ENCODE peak calls at places on chromosomes 7 and 10, in four cellular contexts. E, I, B and G are unnamed samples.

GRCh38 chr7:48419401-48419800 is 248.1 kb downstream of the ABCA13 start:
- DNase-seq in E (no peak), I (no peak), B (no peak), G (no peak)

GRCh38 chr7:15891151-15891842 is 204.8 kb upstream of the MEOX2 start:
- DNase-seq in E (no peak), I (no peak), B (no peak), G (no peak)

GRCh38 chr7:74033372-74034311 is 5.7 kb downstream of the ELN start:
- DNase-seq in E (no peak), I (peak; percentile 45), B (no peak), G (no peak)

GRCh38 chr10:65571011-65571570 is 1354.7 kb upstream of the LRRTM3 start:
- DNase-seq in E (no peak), I (no peak), B (peak; percentile 24), G (peak; percentile 6)

GRCh38 chr10:7193369-7193768 is 217.5 kb downstream of the SFMBT2 start:
- DNase-seq in E (no peak), I (no peak), B (no peak), G (no peak)

GRCh38 chr10:132865851-132866600 is 76.3 kb downstream of the CFAP46 start:
- DNase-seq in E (peak; percentile 8), I (no peak), B (no peak), G (no peak)

GRCh38 chr7:75639893-75640600 is 98.7 kb downstream of the HIP1 start:
- DNase-seq in E (no peak), I (no peak), B (no peak), G (no peak)

GRCh38 chr7:69780377-69780776 is 182.1 kb downstream of the AUTS2 start:
- DNase-seq in E (peak; percentile 36), I (no peak), B (no peak), G (no peak)

GRCh38 chr7:152504816-152505215 is 69.0 kb upstream of the KMT2C start:
- DNase-seq in E (no peak), I (no peak), B (no peak), G (no peak)

GRCh38 chr10:132770061-132771021 is 15.6 kb downstream of the NKX6-2 start:
- DNase-seq in E (no peak), I (no peak), B (no peak), G (no peak)

GRCh38 chr7:73799282-73800141 is 29.4 kb upstream of the CLDN3 start:
- DNase-seq in E (no peak), I (no peak), B (peak; percentile 34), G (peak; percentile 24)

GRCh38 chr7:99005776-99006175 is 127.4 kb downstream of the TRRAP start:
- DNase-seq in E (no peak), I (no peak), B (no peak), G (no peak)

GRCh38 chr10:35639651-35640311 is 2.3 kb downstream of the FZD8 start:
- DNase-seq in E (peak; percentile 60), I (no peak), B (no peak), G (peak; percentile 51)

DNA sequence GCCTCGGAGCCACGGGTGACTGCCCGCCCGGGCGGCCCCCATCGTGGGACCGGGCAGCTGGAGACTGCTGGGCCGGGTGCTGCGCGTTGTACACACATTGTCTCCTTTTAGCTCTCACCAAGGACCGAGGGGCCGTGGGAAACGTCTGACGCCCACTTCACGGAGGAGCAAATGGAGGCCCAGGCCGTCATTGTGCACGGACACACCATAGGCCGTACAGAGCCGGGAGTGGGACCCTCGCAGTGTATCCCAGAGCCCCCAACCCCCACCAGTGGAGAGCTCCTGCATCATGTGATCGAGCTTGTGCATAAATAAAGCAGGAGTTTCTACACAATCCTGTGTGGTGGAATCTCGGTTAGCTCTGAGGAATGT is 726 bp downstream of the DENND10 start:
- DNase-seq in E (peak; percentile 20), I (peak; percentile 15), B (no peak), G (peak; percentile 15)
- TF ChIP-seq NR3C1 in E (no peak), I (no peak), B (no peak), G (no peak)

GRCh38 chr10:19819419-19820033 is 3.3 kb downstream of the PLXDC2 start:
- DNase-seq in E (no peak), I (peak; percentile 24), B (peak; percentile 55), G (peak; percentile 20)

GRCh38 chr10:19815036-19815435 is 1.2 kb upstream of the PLXDC2 start:
- DNase-seq in E (no peak), I (no peak), B (no peak), G (no peak)

GRCh38 chr10:19817251-19818046 is 1.2 kb downstream of the PLXDC2 start:
- DNase-seq in E (peak; percentile 76), I (no peak), B (no peak), G (no peak)

GRCh38 chr10:19815478-19816419 is 483 bp upstream of the PLXDC2 start:
- DNase-seq in E (peak; percentile 86), I (peak; percentile 8), B (no peak), G (peak; percentile 13)

GRCh38 chr10:19816420-19817250 is at the start of gene PLXDC2:
- DNase-seq in E (peak; percentile 55), I (no peak), B (no peak), G (no peak)
- TF ChIP-seq NR3C1 in E (no peak), I (no peak), B (no peak), G (no peak)

GRCh38 chr7:88268858-88269257 is 37.8 kb downstream of the STEAP4 start:
- DNase-seq in E (no peak), I (no peak), B (no peak), G (no peak)
- TF ChIP-seq NR3C1 in E (no peak), I (no peak), B (no peak), G (no peak)

GRCh38 chr10:83555264-83555663 is 584.0 kb upstream of the GHITM start:
- DNase-seq in E (no peak), I (no peak), B (no peak), G (no peak)

DNA sequence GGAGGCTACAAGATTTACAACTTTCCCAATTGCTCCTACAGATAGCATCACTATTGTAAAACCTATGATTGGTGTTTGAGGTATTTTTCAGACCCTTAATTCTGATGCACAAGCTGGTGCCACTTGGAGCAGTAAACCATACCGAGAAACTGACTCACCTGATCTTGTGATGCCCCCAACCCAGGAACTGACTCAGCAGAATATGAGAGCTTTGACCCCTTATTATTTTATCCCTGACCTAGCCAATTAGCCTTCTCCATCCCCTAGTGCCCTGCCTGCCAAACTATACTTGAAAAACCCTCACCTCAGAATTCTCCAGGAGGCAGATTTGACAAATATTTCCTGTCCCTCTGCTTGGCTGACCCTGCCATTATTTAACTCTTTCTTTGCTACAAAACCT is 585.9 kb upstream of the GHITM start:
- DNase-seq in E (no peak), I (no peak), B (no peak), G (no peak)
- TF ChIP-seq NR3C1 in E (no peak), I (no peak), B (no peak), G (no peak)